ENCODE peak calls at places on chromosomes 6 and 20, in ten cellular contexts. U is stomach, R is IMR-90, I is NB4, L is body of pancreas, V is breast epithelium, D is HCT116, P is heart left ventricle, F is suprapubic skin, H is K562. B is an unnamed sample.

GRCh38 chr20:63464289-63464635 is 8.2 kb downstream of the KCNQ2 start:
- DNase-seq in H (no peak), R (no peak), V (no peak), D (no peak), L (no peak), P (no peak), I (no peak), U (no peak), F (no peak), B (no peak)

GRCh38 chr6:13653296-13653695 is 38.2 kb downstream of the NOL7 start:
- DNase-seq in I (no peak), P (no peak), D (no peak), R (peak), U (no peak), H (peak), V (no peak), L (no peak), F (no peak), B (no peak)

GRCh38 chr6:130928993-130929678 is 101.9 kb downstream of the SMLR1 start:
- DNase-seq in U (no peak), L (no peak), H (no peak), P (no peak), R (peak), I (no peak), V (no peak), F (no peak), D (no peak), B (no peak)

GRCh38 chr6:107124934-107125348 is 9.6 kb upstream of the BEND3 start:
- DNase-seq in R (no peak), D (no peak), H (no peak), U (no peak), L (no peak), P (no peak), F (no peak), I (no peak), V (no peak), B (no peak)

GRCh38 chr6:120608826-120609225 is 725.5 kb downstream of the TBC1D32 start:
- DNase-seq in L (no peak), H (no peak), D (no peak), I (no peak), P (no peak), V (no peak), R (no peak), U (no peak), F (no peak), B (peak)

GRCh38 chr20:53402233-53403005 is 191.2 kb downstream of the ZNF217 start:
- DNase-seq in V (no peak), F (no peak), D (no peak), H (no peak), P (no peak), L (no peak), U (no peak), I (no peak), R (no peak), B (no peak)

GRCh38 chr6:107114213-107114871 is 973 bp downstream of the BEND3 start:
- DNase-seq in H (peak), I (peak), U (peak), P (peak), R (peak), V (peak), F (peak), D (peak), L (peak), B (peak)

GRCh38 chr20:22216984-22217383 is 367.4 kb downstream of the FOXA2 start:
- DNase-seq in U (no peak), F (no peak), I (no peak), D (no peak), R (no peak), H (no peak), V (no peak), P (no peak), L (no peak), B (no peak)

GRCh38 chr20:24382330-24382729 is 87.1 kb upstream of the SYNDIG1 start:
- DNase-seq in R (no peak), D (no peak), P (no peak), F (no peak), I (no peak), H (no peak), U (no peak), L (no peak), V (no peak), B (no peak)

GRCh38 chr6:91611190-91611589 is 1024.3 kb upstream of the MAP3K7 start:
- DNase-seq in I (no peak), L (no peak), H (no peak), F (no peak), V (no peak), U (no peak), D (no peak), R (no peak), P (no peak), B (no peak)

GRCh38 chr6:170584954-170585498 is 589 bp upstream of the PDCD2 start:
- DNase-seq in D (no peak), P (no peak), F (no peak), U (peak), H (no peak), L (peak), V (no peak), I (peak), R (no peak), B (no peak)

GRCh38 chr6:104632565-104632964 is 227.2 kb downstream of the HACE1 start:
- DNase-seq in P (no peak), U (no peak), L (no peak), I (no peak), F (no peak), V (no peak), H (no peak), R (no peak), D (no peak), B (no peak)

GRCh38 chr6:125274935-125275334 is 26.8 kb downstream of the HDDC2 start:
- DNase-seq in R (no peak), U (no peak), H (no peak), F (no peak), V (no peak), D (no peak), P (no peak), L (no peak), I (no peak), B (no peak)

GRCh38 chr6:10054662-10055061 is 360.2 kb downstream of the TFAP2A start:
- DNase-seq in L (no peak), F (no peak), V (no peak), R (no peak), P (no peak), H (no peak), I (no peak), U (no peak), D (no peak), B (no peak)

GRCh38 chr6:88750936-88751335 is 212.5 kb downstream of the RNGTT start:
- DNase-seq in F (no peak), D (no peak), H (no peak), V (no peak), I (no peak), U (no peak), P (no peak), L (no peak), R (no peak), B (no peak)

GRCh38 chr20:50722466-50723155 is 8.8 kb upstream of the PARD6B start:
- DNase-seq in R (no peak), U (no peak), F (no peak), D (no peak), P (no peak), L (no peak), I (no peak), V (no peak), H (no peak), B (no peak)

GRCh38 chr6:41439524-41440418 is 104.4 kb downstream of the NCR2 start:
- DNase-seq in I (peak), R (no peak), D (no peak), P (no peak), F (no peak), U (no peak), V (no peak), L (no peak), H (no peak), B (no peak)

GRCh38 chr20:6044102-6044501 is 9.8 kb downstream of the LRRN4 start:
- DNase-seq in F (no peak), U (no peak), V (no peak), P (no peak), H (peak), I (peak), L (no peak), R (no peak), D (no peak), B (peak)

GRCh38 chr20:9166153-9166780 is 97.4 kb downstream of the PLCB4 start:
- DNase-seq in H (no peak), I (no peak), L (no peak), R (no peak), U (no peak), F (no peak), P (no peak), V (no peak), D (no peak), B (no peak)

GRCh38 chr6:33787336-33787953 is 1.5 kb downstream of the LEMD2 start:
- DNase-seq in I (no peak), D (no peak), H (no peak), F (no peak), R (peak), L (no peak), V (no peak), U (no peak), P (no peak), B (no peak)

GRCh38 chr6:15498640-15499039 is 164.2 kb downstream of the DTNBP1 start:
- DNase-seq in H (no peak), F (peak), P (peak), D (no peak), V (no peak), I (no peak), R (no peak), U (no peak), L (no peak), B (no peak)

GRCh38 chr6:118739976-118740771 is 88.8 kb upstream of the CEP85L start:
- DNase-seq in I (no peak), D (no peak), U (no peak), R (peak), L (no peak), F (no peak), V (no peak), P (no peak), H (no peak), B (no peak)

GRCh38 chr6:151609146-151609962 is 115.5 kb downstream of the CCDC170 start:
- DNase-seq in D (no peak), I (no peak), U (no peak), R (no peak), L (no peak), P (peak), V (no peak), H (no peak), F (no peak), B (no peak)

GRCh38 chr6:82144007-82144851 is 103.3 kb downstream of the IBTK start:
- DNase-seq in H (no peak), P (peak), V (no peak), F (no peak), R (peak), I (peak), D (peak), L (peak), U (no peak), B (peak)

GRCh38 chr20:44734938-44735337 is 10.7 kb upstream of the KCNK15 start:
- DNase-seq in R (peak), P (no peak), V (no peak), L (no peak), F (no peak), H (no peak), I (no peak), U (no peak), D (no peak), B (peak)

GRCh38 chr20:31566658-31567379 is 38.3 kb upstream of the ID1 start:
- DNase-seq in U (peak), D (peak), L (no peak), R (no peak), P (no peak), I (no peak), F (no peak), H (no peak), V (no peak), B (no peak)

GRCh38 chr6:111737065-111737521 is 131.4 kb upstream of the TRAF3IP2 start:
- DNase-seq in L (no peak), R (peak), U (no peak), D (no peak), I (no peak), F (no peak), V (no peak), P (no peak), H (no peak), B (no peak)

GRCh38 chr6:111691345-111692225 is 85.9 kb upstream of the TRAF3IP2 start:
- DNase-seq in H (no peak), V (no peak), U (no peak), F (no peak), D (no peak), P (no peak), R (no peak), L (no peak), I (no peak), B (no peak)

GRCh38 chr6:81894788-81895221 is 142.3 kb upstream of the TENT5A start:
- DNase-seq in F (no peak), U (no peak), P (peak), L (no peak), V (no peak), I (no peak), H (no peak), D (no peak), R (peak), B (no peak)

GRCh38 chr6:20234136-20234535 is 21.9 kb upstream of the MBOAT1 start:
- DNase-seq in F (no peak), L (no peak), U (no peak), I (no peak), D (no peak), R (no peak), P (no peak), V (no peak), H (no peak), B (no peak)

GRCh38 chr6:114108119-114109002 is 137.4 kb upstream of the HDAC2 start:
- DNase-seq in I (peak), V (no peak), D (peak), L (peak), R (peak), U (peak), P (peak), F (no peak), H (peak), B (peak)

GRCh38 chr6:105257350-105257749 is 77.5 kb upstream of the POPDC3 start:
- DNase-seq in R (no peak), P (no peak), U (no peak), F (no peak), I (no peak), V (no peak), L (no peak), H (no peak), D (no peak), B (no peak)

GRCh38 chr6:10268661-10269060 is 146.2 kb downstream of the TFAP2A start:
- DNase-seq in V (no peak), F (no peak), R (no peak), P (no peak), D (no peak), U (no peak), I (no peak), H (no peak), L (no peak), B (no peak)

GRCh38 chr20:53738945-53739798 is 145.5 kb upstream of the ZNF217 start:
- DNase-seq in P (no peak), H (peak), F (no peak), D (no peak), R (no peak), U (no peak), V (no peak), I (peak), L (no peak), B (no peak)

GRCh38 chr6:34239240-34239825 is 2.7 kb downstream of the HMGA1 start:
- DNase-seq in P (no peak), L (no peak), D (no peak), H (peak), I (no peak), U (no peak), V (no peak), R (no peak), F (peak), B (peak)

GRCh38 chr20:17795003-17795402 is 95.2 kb downstream of the BANF2 start:
- DNase-seq in U (no peak), D (no peak), L (no peak), H (no peak), R (no peak), F (no peak), V (no peak), I (no peak), P (no peak), B (no peak)
- TF ChIP-seq POLR2A in U (no peak), D (no peak), L (no peak), H (no peak), R (no peak), F (no peak), V (no peak), I (no peak), P (no peak), B (no peak)

GRCh38 chr6:44227138-44227770 is 3.9 kb downstream of the SLC29A1 start:
- DNase-seq in V (no peak), L (no peak), U (no peak), I (no peak), R (no peak), D (no peak), F (no peak), H (no peak), P (peak), B (no peak)
- TF ChIP-seq POLR2A in V (no peak), L (no peak), U (no peak), I (no peak), R (no peak), D (no peak), F (no peak), H (no peak), P (no peak), B (no peak)

GRCh38 chr20:2458919-2459499 is 11.6 kb downstream of the SNRPB start:
- DNase-seq in P (no peak), L (no peak), D (no peak), V (no peak), U (no peak), R (no peak), H (no peak), F (no peak), I (no peak), B (no peak)
- TF ChIP-seq POLR2A in P (no peak), L (no peak), D (no peak), V (no peak), U (no peak), R (no peak), H (no peak), F (no peak), I (no peak), B (no peak)

DNA sequence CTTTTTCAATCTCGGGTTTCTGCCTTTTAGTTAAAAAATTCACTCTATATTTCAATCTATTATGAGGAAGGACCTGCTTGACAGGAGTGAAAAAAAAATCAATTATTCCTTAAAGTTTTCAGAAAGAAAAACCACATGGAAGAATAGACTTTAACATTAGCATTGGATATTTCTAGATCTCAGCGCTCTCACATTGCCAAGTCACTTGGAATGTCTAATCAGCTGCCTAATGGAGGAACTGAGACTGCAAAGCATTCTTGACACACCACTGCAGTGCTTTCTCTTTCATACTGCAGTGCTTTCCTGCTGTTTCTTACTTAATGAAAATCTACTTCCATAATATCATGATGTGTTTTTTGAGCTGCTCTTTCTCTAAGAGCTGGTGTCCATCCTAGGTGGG is 20.4 kb upstream of the MCM3 start:
- DNase-seq in I (peak), U (no peak), F (no peak), H (peak), D (no peak), L (no peak), R (peak), P (no peak), V (no peak), B (no peak)
- TF ChIP-seq POLR2A in I (no peak), U (no peak), F (no peak), H (no peak), D (no peak), L (no peak), R (no peak), P (no peak), V (no peak), B (no peak)

GRCh38 chr6:63579937-63580703 is 7.8 kb downstream of the LOC128125822 start:
- DNase-seq in D (no peak), U (no peak), F (no peak), V (no peak), H (no peak), L (no peak), P (no peak), I (no peak), R (no peak), B (no peak)

GRCh38 chr6:63584125-63584514 is 11.8 kb downstream of the LOC128125822 start:
- DNase-seq in P (no peak), R (peak), H (no peak), I (no peak), U (no peak), L (no peak), V (no peak), F (no peak), D (no peak), B (no peak)

GRCh38 chr6:63582579-63583231 is 10.4 kb downstream of the LOC128125822 start:
- DNase-seq in F (no peak), L (no peak), U (no peak), P (no peak), I (no peak), V (no peak), D (no peak), H (no peak), R (no peak), B (no peak)

GRCh38 chr6:63580704-63580961 is 8.4 kb downstream of the LOC128125822 start:
- DNase-seq in D (no peak), U (no peak), H (no peak), V (no peak), L (no peak), R (no peak), F (no peak), I (no peak), P (no peak), B (no peak)

GRCh38 chr6:63581355-63581998 is 9.2 kb downstream of the LOC128125822 start:
- DNase-seq in U (no peak), P (no peak), I (no peak), R (no peak), F (no peak), H (no peak), L (no peak), V (no peak), D (no peak), B (no peak)
- TF ChIP-seq POLR2A in U (no peak), P (no peak), I (no peak), R (peak), F (no peak), H (no peak), L (no peak), V (no peak), D (no peak), B (no peak)

GRCh38 chr6:53066874-53067273 is 1.7 kb downstream of the FBXO9 start:
- DNase-seq in H (no peak), D (no peak), V (no peak), U (no peak), P (no peak), L (no peak), R (no peak), F (no peak), I (no peak), B (no peak)

GRCh38 chr6:53067307-53067706 is 2.1 kb downstream of the FBXO9 start:
- DNase-seq in I (no peak), V (no peak), P (no peak), D (no peak), R (peak), U (no peak), H (peak), L (no peak), F (no peak), B (no peak)

GRCh38 chr6:53064726-53065265 is 408 bp upstream of the FBXO9 start:
- DNase-seq in U (peak), D (peak), R (peak), I (peak), P (peak), V (peak), F (peak), L (peak), H (peak), B (peak)

GRCh38 chr6:53066059-53066406 is 829 bp downstream of the FBXO9 start:
- DNase-seq in V (peak), L (peak), F (peak), D (no peak), I (no peak), U (peak), R (peak), H (peak), P (peak), B (peak)

DNA sequence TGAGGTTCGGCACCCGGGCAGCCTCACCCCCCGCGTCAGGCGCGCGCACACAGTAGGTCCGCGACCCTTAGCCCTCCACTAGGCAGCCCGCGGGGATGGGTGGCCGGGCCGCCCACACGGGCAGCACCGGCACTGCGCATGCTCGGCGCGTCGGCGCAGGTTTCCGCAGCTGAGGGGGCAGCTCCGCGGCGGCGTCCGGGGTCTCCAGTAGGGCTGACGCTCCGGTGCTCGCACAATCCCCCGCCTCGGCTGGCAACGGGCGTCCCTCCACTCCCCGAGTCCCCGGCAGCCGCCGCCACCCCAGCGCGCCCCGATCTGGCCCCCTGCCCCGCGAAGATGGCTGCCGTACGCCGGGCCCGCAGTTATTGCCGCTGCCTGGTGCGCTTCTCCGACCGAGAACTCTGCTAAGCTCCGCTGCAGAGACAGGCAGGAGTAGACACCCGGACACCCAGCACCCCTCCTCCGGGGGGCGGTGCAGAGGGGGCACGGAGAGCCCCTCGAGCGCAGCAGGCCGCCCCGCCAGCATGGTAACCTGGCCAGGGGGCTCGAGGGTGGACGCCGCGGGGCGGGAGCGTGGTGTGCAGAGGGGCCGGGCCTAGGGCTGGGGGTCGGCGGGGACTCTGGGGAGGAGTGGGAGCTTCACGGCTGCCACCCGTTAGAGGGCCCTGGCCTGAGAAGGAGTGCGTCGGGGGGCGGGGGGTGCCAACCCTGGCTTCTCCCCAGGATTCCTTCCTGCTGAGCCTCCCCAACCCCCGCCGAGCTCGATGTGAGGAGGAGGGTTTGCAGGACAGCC is at the start of gene FBXO9:
- DNase-seq in P (peak), L (peak), R (no peak), I (peak), F (peak), U (peak), D (no peak), V (peak), H (peak), B (peak)
- TF ChIP-seq POLR2A in P (no peak), L (peak), R (no peak), I (peak), F (no peak), U (no peak), D (no peak), V (no peak), H (peak), B (peak)